ENCODE peak calls at places on chromosomes 6 and 20, in nine cellular contexts. One of them, this sample, is unnamed.

GRCh38 chr6:104613416-104614001 is 246.2 kb downstream of the HACE1 start:
- DNase-seq in LoVo: no peak
- DNase-seq in A549: no peak
- DNase-seq in NCI-H2081: no peak
- DNase-seq in thoracic aorta: no peak
- DNase-seq in lower lobe of right lung: no peak
- DNase-seq in mesendoderm: peak; percentile 46
- DNase-seq in GM03348: peak; percentile 28
- DNase-seq in activated gamma-delta T cell treated with Interleukin-2 at 50 U/mL for 16 hours: no peak
- DNase-seq in this sample: no peak

GRCh38 chr6:40950986-40951730 is 87.9 kb downstream of the UNC5CL start:
- DNase-seq in mesendoderm: peak; percentile 81
- DNase-seq in GM03348: peak; percentile 63
- DNase-seq in thoracic aorta: no peak
- DNase-seq in A549: no peak
- DNase-seq in LoVo: peak; percentile 28
- DNase-seq in NCI-H2081: no peak
- DNase-seq in activated gamma-delta T cell treated with Interleukin-2 at 50 U/mL for 16 hours: no peak
- DNase-seq in lower lobe of right lung: no peak
- DNase-seq in this sample: no peak

GRCh38 chr6:12870033-12870432 is 153.5 kb downstream of the PHACTR1 start:
- DNase-seq in activated gamma-delta T cell treated with Interleukin-2 at 50 U/mL for 16 hours: no peak
- DNase-seq in mesendoderm: no peak
- DNase-seq in NCI-H2081: no peak
- DNase-seq in GM03348: no peak
- DNase-seq in lower lobe of right lung: no peak
- DNase-seq in LoVo: no peak
- DNase-seq in A549: no peak
- DNase-seq in thoracic aorta: no peak
- DNase-seq in this sample: no peak

GRCh38 chr6:3887150-3887700 is 38.1 kb downstream of the FAM50B start:
- DNase-seq in thoracic aorta: no peak
- DNase-seq in LoVo: no peak
- DNase-seq in activated gamma-delta T cell treated with Interleukin-2 at 50 U/mL for 16 hours: no peak
- DNase-seq in NCI-H2081: no peak
- DNase-seq in mesendoderm: peak; percentile 18
- DNase-seq in A549: no peak
- DNase-seq in GM03348: peak; percentile 54
- DNase-seq in lower lobe of right lung: no peak
- DNase-seq in this sample: no peak

GRCh38 chr6:67933278-67933677 is 701.8 kb upstream of the ADGRB3 start:
- DNase-seq in NCI-H2081: no peak
- DNase-seq in thoracic aorta: no peak
- DNase-seq in LoVo: no peak
- DNase-seq in activated gamma-delta T cell treated with Interleukin-2 at 50 U/mL for 16 hours: no peak
- DNase-seq in mesendoderm: peak; percentile 72
- DNase-seq in A549: no peak
- DNase-seq in GM03348: no peak
- DNase-seq in lower lobe of right lung: no peak
- DNase-seq in this sample: no peak

GRCh38 chr20:52075400-52075799 is 116.2 kb downstream of the ZFP64 start:
- DNase-seq in A549: no peak
- DNase-seq in NCI-H2081: no peak
- DNase-seq in thoracic aorta: no peak
- DNase-seq in mesendoderm: no peak
- DNase-seq in activated gamma-delta T cell treated with Interleukin-2 at 50 U/mL for 16 hours: no peak
- DNase-seq in GM03348: no peak
- DNase-seq in lower lobe of right lung: no peak
- DNase-seq in LoVo: no peak
- DNase-seq in this sample: no peak

GRCh38 chr6:88975369-88975768 is 12.0 kb upstream of the RNGTT start:
- DNase-seq in A549: no peak
- DNase-seq in LoVo: no peak
- DNase-seq in mesendoderm: no peak
- DNase-seq in activated gamma-delta T cell treated with Interleukin-2 at 50 U/mL for 16 hours: no peak
- DNase-seq in thoracic aorta: no peak
- DNase-seq in GM03348: no peak
- DNase-seq in lower lobe of right lung: no peak
- DNase-seq in NCI-H2081: no peak
- DNase-seq in this sample: no peak

GRCh38 chr20:25574411-25574810 is 10.9 kb downstream of the NINL start:
- DNase-seq in NCI-H2081: no peak
- DNase-seq in thoracic aorta: no peak
- DNase-seq in mesendoderm: peak; percentile 73
- DNase-seq in A549: no peak
- DNase-seq in GM03348: no peak
- DNase-seq in LoVo: no peak
- DNase-seq in lower lobe of right lung: no peak
- DNase-seq in activated gamma-delta T cell treated with Interleukin-2 at 50 U/mL for 16 hours: no peak
- DNase-seq in this sample: no peak

GRCh38 chr6:91141352-91141751 is 554.5 kb upstream of the MAP3K7 start:
- DNase-seq in mesendoderm: no peak
- DNase-seq in LoVo: no peak
- DNase-seq in NCI-H2081: no peak
- DNase-seq in A549: no peak
- DNase-seq in activated gamma-delta T cell treated with Interleukin-2 at 50 U/mL for 16 hours: no peak
- DNase-seq in GM03348: no peak
- DNase-seq in thoracic aorta: no peak
- DNase-seq in lower lobe of right lung: no peak
- DNase-seq in this sample: no peak

GRCh38 chr6:85452441-85452881 is 2.6 kb downstream of the NT5E start:
- DNase-seq in LoVo: no peak
- DNase-seq in NCI-H2081: no peak
- DNase-seq in GM03348: no peak
- DNase-seq in A549: no peak
- DNase-seq in thoracic aorta: no peak
- DNase-seq in lower lobe of right lung: no peak
- DNase-seq in activated gamma-delta T cell treated with Interleukin-2 at 50 U/mL for 16 hours: no peak
- DNase-seq in mesendoderm: no peak
- DNase-seq in this sample: no peak

GRCh38 chr6:34572585-34572984 is 16.5 kb upstream of the SPDEF start:
- DNase-seq in mesendoderm: no peak
- DNase-seq in lower lobe of right lung: no peak
- DNase-seq in thoracic aorta: no peak
- DNase-seq in GM03348: no peak
- DNase-seq in LoVo: no peak
- DNase-seq in A549: no peak
- DNase-seq in NCI-H2081: no peak
- DNase-seq in activated gamma-delta T cell treated with Interleukin-2 at 50 U/mL for 16 hours: no peak
- DNase-seq in this sample: no peak

GRCh38 chr6:89887452-89888137 is 6.7 kb upstream of the GJA10 start:
- DNase-seq in GM03348: no peak
- DNase-seq in activated gamma-delta T cell treated with Interleukin-2 at 50 U/mL for 16 hours: no peak
- DNase-seq in mesendoderm: peak; percentile 16
- DNase-seq in LoVo: no peak
- DNase-seq in thoracic aorta: no peak
- DNase-seq in lower lobe of right lung: no peak
- DNase-seq in A549: no peak
- DNase-seq in NCI-H2081: no peak
- DNase-seq in this sample: no peak

GRCh38 chr6:159981591-159982245 is 12.8 kb downstream of the IGF2R start:
- DNase-seq in LoVo: no peak
- DNase-seq in lower lobe of right lung: peak; percentile 79
- DNase-seq in activated gamma-delta T cell treated with Interleukin-2 at 50 U/mL for 16 hours: no peak
- DNase-seq in thoracic aorta: no peak
- DNase-seq in GM03348: peak; percentile 31
- DNase-seq in A549: no peak
- DNase-seq in mesendoderm: no peak
- DNase-seq in NCI-H2081: no peak
- DNase-seq in this sample: no peak

GRCh38 chr20:15012551-15012950 is 675.1 kb upstream of the FLRT3 start:
- DNase-seq in GM03348: no peak
- DNase-seq in activated gamma-delta T cell treated with Interleukin-2 at 50 U/mL for 16 hours: no peak
- DNase-seq in A549: no peak
- DNase-seq in thoracic aorta: no peak
- DNase-seq in mesendoderm: no peak
- DNase-seq in lower lobe of right lung: no peak
- DNase-seq in NCI-H2081: peak; percentile 76
- DNase-seq in LoVo: no peak
- DNase-seq in this sample: no peak

GRCh38 chr6:106509420-106510089 is 119.7 kb downstream of the RTN4IP1 start:
- DNase-seq in A549: no peak
- DNase-seq in activated gamma-delta T cell treated with Interleukin-2 at 50 U/mL for 16 hours: peak; percentile 26
- DNase-seq in LoVo: no peak
- DNase-seq in NCI-H2081: no peak
- DNase-seq in lower lobe of right lung: no peak
- DNase-seq in mesendoderm: peak; percentile 75
- DNase-seq in thoracic aorta: no peak
- DNase-seq in GM03348: no peak
- DNase-seq in this sample: no peak

GRCh38 chr20:2596673-2597279 is 55.7 kb upstream of the NOP56 start:
- DNase-seq in thoracic aorta: no peak
- DNase-seq in activated gamma-delta T cell treated with Interleukin-2 at 50 U/mL for 16 hours: no peak
- DNase-seq in A549: no peak
- DNase-seq in GM03348: no peak
- DNase-seq in lower lobe of right lung: no peak
- DNase-seq in LoVo: no peak
- DNase-seq in mesendoderm: no peak
- DNase-seq in NCI-H2081: no peak
- DNase-seq in this sample: no peak

GRCh38 chr6:71038966-71039365 is 82.1 kb upstream of the B3GAT2 start:
- DNase-seq in GM03348: no peak
- DNase-seq in mesendoderm: no peak
- DNase-seq in LoVo: no peak
- DNase-seq in thoracic aorta: no peak
- DNase-seq in NCI-H2081: no peak
- DNase-seq in activated gamma-delta T cell treated with Interleukin-2 at 50 U/mL for 16 hours: no peak
- DNase-seq in A549: no peak
- DNase-seq in lower lobe of right lung: no peak
- DNase-seq in this sample: no peak

GRCh38 chr20:2507464-2507863 is 1.3 kb downstream of the ZNF343 start:
- DNase-seq in GM03348: peak; percentile 37
- DNase-seq in activated gamma-delta T cell treated with Interleukin-2 at 50 U/mL for 16 hours: no peak
- DNase-seq in mesendoderm: no peak
- DNase-seq in NCI-H2081: no peak
- DNase-seq in LoVo: no peak
- DNase-seq in thoracic aorta: no peak
- DNase-seq in lower lobe of right lung: no peak
- DNase-seq in A549: no peak
- DNase-seq in this sample: no peak

GRCh38 chr6:89494131-89494793 is 61.3 kb downstream of the ANKRD6 start:
- DNase-seq in GM03348: no peak
- DNase-seq in A549: no peak
- DNase-seq in lower lobe of right lung: no peak
- DNase-seq in thoracic aorta: no peak
- DNase-seq in activated gamma-delta T cell treated with Interleukin-2 at 50 U/mL for 16 hours: no peak
- DNase-seq in NCI-H2081: no peak
- DNase-seq in mesendoderm: peak; percentile 94
- DNase-seq in LoVo: no peak
- DNase-seq in this sample: no peak